ENCODE peak calls at places on chromosomes 5 and 9, in ten cellular contexts. B is GM20000, M is HFFc6, H is RWPE1, J is MM.1S, S is OCI-LY7, N is adrenal gland, C is cardiac muscle cell, A is WTC11, Q is fibroblast of lung. V is an unnamed sample.

GRCh38 chr9:34143116-34143515 is 16.6 kb upstream of the DCAF12 start:
- DNase-seq in A (no peak), N (no peak), S (no peak), Q (no peak), C (no peak), B (no peak), M (no peak), H (no peak), J (no peak), V (no peak)

GRCh38 chr9:131197160-131197911 is 72.0 kb downstream of the NUP214 start:
- DNase-seq in H (no peak), B (no peak), Q (no peak), J (no peak), C (no peak), S (no peak), M (no peak), N (no peak), A (no peak), V (no peak)

GRCh38 chr9:110186254-110186653 is 21.7 kb downstream of the C9orf152 start:
- DNase-seq in A (no peak), M (no peak), S (no peak), C (no peak), N (no peak), Q (no peak), B (no peak), J (no peak), H (peak; percentile 88), V (no peak)

GRCh38 chr5:160174780-160175437 is 54.4 kb upstream of the FABP6 start:
- DNase-seq in J (no peak), Q (peak; percentile 22), C (peak; percentile 35), N (peak; percentile 45), B (no peak), S (no peak), H (no peak), M (no peak), A (no peak), V (no peak)

GRCh38 chr5:1293416-1293996 is 1.4 kb downstream of the TERT start:
- DNase-seq in C (no peak), S (peak; percentile 68), H (no peak), Q (no peak), N (no peak), B (no peak), J (no peak), M (peak; percentile 66), A (no peak), V (peak; percentile 13)

GRCh38 chr9:17531642-17532254 is 47.1 kb upstream of the SH3GL2 start:
- DNase-seq in S (peak; percentile 29), A (peak; percentile 52), B (peak; percentile 45), N (peak; percentile 33), Q (peak; percentile 32), H (peak; percentile 53), M (peak; percentile 60), C (peak; percentile 69), J (peak; percentile 42), V (no peak)

GRCh38 chr5:74382864-74383618 is 257.5 kb downstream of the ENC1 start:
- DNase-seq in B (no peak), C (peak; percentile 89), H (peak; percentile 22), A (no peak), J (no peak), S (no peak), Q (peak; percentile 79), N (peak; percentile 41), M (peak; percentile 69), V (no peak)

GRCh38 chr9:27351438-27351837 is 54.5 kb upstream of the EQTN start:
- DNase-seq in C (peak; percentile 69), B (no peak), M (no peak), A (no peak), S (no peak), H (no peak), J (no peak), Q (no peak), N (no peak), V (no peak)

GRCh38 chr9:36980148-36980974 is 53.7 kb downstream of the PAX5 start:
- DNase-seq in H (peak; percentile 73), M (no peak), J (no peak), N (no peak), B (peak; percentile 66), C (no peak), Q (no peak), S (peak; percentile 61), A (peak; percentile 75), V (no peak)
- TF ChIP-seq CTCF in H (no peak), M (peak; percentile 22), J (peak; percentile 4), N (no peak), B (peak; percentile 30), C (no peak), Q (no peak), S (peak; percentile 75), A (no peak), V (no peak)

GRCh38 chr5:173554989-173555705 is 61.3 kb downstream of the BOD1 start:
- DNase-seq in B (no peak), J (no peak), A (no peak), M (no peak), S (no peak), H (no peak), Q (no peak), N (no peak), C (no peak), V (no peak)

GRCh38 chr5:173557123-173557903 is 59.1 kb downstream of the BOD1 start:
- DNase-seq in Q (no peak), S (no peak), H (no peak), N (no peak), J (no peak), B (no peak), M (no peak), A (no peak), C (no peak), V (no peak)

GRCh38 chr5:173550641-173551040 is 65.8 kb downstream of the BOD1 start:
- DNase-seq in Q (no peak), N (no peak), H (no peak), B (no peak), S (no peak), A (no peak), J (no peak), M (no peak), C (no peak), V (no peak)

GRCh38 chr5:173556142-173557028 is 60.1 kb downstream of the BOD1 start:
- DNase-seq in B (no peak), S (no peak), H (no peak), Q (no peak), J (no peak), M (no peak), C (no peak), A (no peak), N (no peak), V (no peak)

DNA sequence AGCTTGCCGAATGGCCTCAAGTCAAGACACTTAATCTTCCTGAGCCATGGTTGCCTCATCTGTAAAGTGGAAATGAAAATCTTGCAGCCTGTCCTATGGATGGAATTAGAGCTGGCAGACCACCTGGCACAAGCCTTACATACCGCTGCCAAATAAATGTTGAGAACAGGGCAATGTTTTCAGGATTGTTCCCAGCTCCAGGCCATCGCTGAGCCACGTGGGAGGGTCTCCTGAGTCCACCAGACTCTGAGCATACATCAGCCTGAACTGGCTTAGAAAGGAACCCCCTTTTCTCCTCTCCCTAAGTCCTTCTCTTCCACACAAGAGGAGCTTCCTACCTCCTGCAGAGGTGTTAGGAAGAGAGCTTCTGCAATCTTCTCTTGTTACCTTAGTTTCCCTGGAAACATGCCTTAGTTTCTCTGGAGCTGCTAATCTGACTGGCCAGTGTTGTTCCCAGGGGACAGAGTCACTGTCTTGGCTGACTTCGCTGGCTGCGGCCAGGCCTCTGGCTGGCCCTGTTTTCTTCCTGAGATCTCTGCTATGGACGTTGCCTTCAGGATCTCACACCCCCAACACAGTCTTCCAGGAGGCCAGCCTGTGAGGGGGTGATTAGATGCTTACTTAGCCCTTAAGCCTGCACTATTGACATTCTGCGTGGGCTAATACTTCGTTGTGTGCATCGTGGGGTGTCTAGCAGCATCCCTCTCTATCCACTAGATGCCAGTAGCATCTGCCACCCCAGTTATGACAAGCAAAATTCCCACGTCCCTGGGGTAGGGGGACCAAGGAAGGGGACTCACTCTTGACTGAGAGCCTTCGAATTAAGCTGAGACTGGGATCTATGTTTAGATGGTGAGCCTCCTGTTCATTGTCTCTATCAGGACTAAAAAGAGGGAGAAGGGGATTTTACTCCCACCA is 62.2 kb downstream of the BOD1 start:
- DNase-seq in A (no peak), H (no peak), J (no peak), M (no peak), N (no peak), S (no peak), Q (no peak), C (no peak), B (no peak), V (no peak)
- TF ChIP-seq CTCF in A (no peak), H (no peak), J (no peak), M (peak; percentile 11), N (no peak), S (no peak), Q (no peak), C (no peak), B (no peak), V (no peak)

GRCh38 chr5:180648658-180649296 is 623 bp downstream of the FLT4 start:
- DNase-seq in A (peak; percentile 75), C (no peak), S (no peak), M (no peak), N (no peak), H (no peak), B (peak; percentile 68), J (no peak), Q (no peak), V (no peak)
- TF ChIP-seq CTCF in A (peak; percentile 12), C (peak; percentile 18), S (no peak), M (no peak), N (no peak), H (peak; percentile 12), B (no peak), J (no peak), Q (no peak), V (no peak)

GRCh38 chr5:6758201-6758600 is 45.0 kb downstream of the TENT4A start:
- DNase-seq in J (no peak), S (no peak), C (no peak), A (no peak), B (no peak), Q (no peak), H (no peak), N (no peak), M (no peak), V (no peak)

GRCh38 chr5:6758706-6759105 is 45.5 kb downstream of the TENT4A start:
- DNase-seq in N (no peak), J (no peak), C (no peak), B (no peak), M (no peak), S (no peak), Q (no peak), H (no peak), A (no peak), V (no peak)

GRCh38 chr5:6760003-6760402 is 46.8 kb downstream of the TENT4A start:
- DNase-seq in H (no peak), B (no peak), A (no peak), J (no peak), S (no peak), N (no peak), M (no peak), Q (no peak), C (no peak), V (no peak)

GRCh38 chr5:6760636-6761035 is 47.4 kb downstream of the TENT4A start:
- DNase-seq in S (no peak), J (no peak), B (no peak), A (no peak), N (peak; percentile 26), M (no peak), Q (no peak), C (no peak), H (no peak), V (no peak)

DNA sequence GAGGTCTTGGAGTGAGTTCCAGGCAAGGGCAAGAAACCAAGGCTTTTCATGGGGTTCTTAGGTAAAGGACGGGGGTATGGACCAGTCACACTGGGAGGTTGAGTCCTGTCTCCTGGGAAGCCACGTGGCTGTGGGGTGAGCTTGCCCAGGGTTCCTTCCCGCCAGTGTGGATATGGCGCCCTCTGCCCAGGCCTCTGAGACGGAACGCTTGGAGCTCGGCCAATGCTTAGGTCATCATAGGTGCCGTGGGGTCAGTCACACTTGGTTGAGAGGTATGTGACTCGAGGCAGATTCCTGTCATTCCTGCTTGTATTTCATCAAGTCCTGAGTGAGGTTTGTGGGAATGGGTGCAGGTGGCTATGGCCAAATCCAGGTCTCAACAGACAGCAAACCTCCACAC is 46.2 kb downstream of the TENT4A start:
- DNase-seq in B (no peak), M (no peak), Q (peak; percentile 16), N (no peak), C (peak; percentile 8), J (no peak), H (no peak), S (no peak), A (no peak), V (no peak)
- TF ChIP-seq CTCF in B (no peak), M (peak; percentile 17), Q (no peak), N (no peak), C (no peak), J (no peak), H (no peak), S (no peak), A (no peak), V (no peak)